ENCODE peak calls at places on chromosomes 12 and 14, in four cellular contexts. H is NCI-H510A, S is left cardiac atrium, W is islet precursor cell. Q is an unnamed sample.
A peak's percentile ranks its signal among the peaks of the same experiment; 100 is the strongest.

GRCh38 chr12:43285248-43285647 is 266.8 kb downstream of the ADAMTS20 start:
- DNase-seq in W (no peak), H (no peak), S (no peak), Q (no peak)

GRCh38 chr14:100694579-100695422 is 31.9 kb upstream of the DLK1 start:
- DNase-seq in W (no peak), H (no peak), S (no peak), Q (peak; percentile 27)

GRCh38 chr12:132413931-132414588 is 75.9 kb upstream of the FBRSL1 start:
- DNase-seq in S (no peak), H (no peak), W (peak; percentile 81), Q (no peak)

GRCh38 chr12:121287267-121287954 is 9.1 kb downstream of the CAMKK2 start:
- DNase-seq in H (no peak), S (no peak), W (peak; percentile 73), Q (no peak)

GRCh38 chr12:11681211-11681610 is 31.7 kb downstream of the ETV6 start:
- DNase-seq in W (no peak), H (no peak), S (no peak), Q (no peak)

GRCh38 chr12:112116232-112117060 is 7.9 kb upstream of the NAA25 start:
- DNase-seq in H (peak; percentile 45), S (peak; percentile 81), W (peak; percentile 93), Q (peak; percentile 59)

GRCh38 chr12:67410246-67410645 is 141.1 kb downstream of the CAND1 start:
- DNase-seq in W (no peak), S (no peak), H (no peak), Q (no peak)

GRCh38 chr14:38208825-38209562 is 1.3 kb downstream of the SSTR1 start:
- DNase-seq in H (peak; percentile 34), S (peak; percentile 28), W (peak; percentile 70), Q (no peak)

GRCh38 chr12:121184984-121185894 is 24.7 kb upstream of the P2RX4 start:
- DNase-seq in H (no peak), W (no peak), S (no peak), Q (no peak)

GRCh38 chr14:55136868-55137785 is 8.1 kb downstream of the LGALS3 start:
- DNase-seq in S (peak; percentile 89), W (no peak), H (no peak), Q (peak; percentile 90)

GRCh38 chr14:95121911-95122696 is 35.2 kb downstream of the DICER1 start:
- DNase-seq in H (no peak), W (no peak), S (no peak), Q (no peak)

GRCh38 chr12:77122661-77123060 is 57.3 kb upstream of the E2F7 start:
- DNase-seq in W (no peak), H (no peak), S (no peak), Q (no peak)

Q was measured in ovary.